ENCODE peak calls at places on chromosomes 16 and 17, in ten cellular contexts. P is upper lobe of left lung, C is HepG2, D is esophagus muscularis mucosa, W is stomach, U is HCT116, V is GM12878, K is endothelial cell of umbilical vein, E is spleen, L is vagina. S is an unnamed sample.
A peak's percentile ranks its signal among the peaks of the same experiment; 100 is the strongest.

GRCh38 chr17:68134046-68134637 is 98.6 kb downstream of the KPNA2 start:
- DNase-seq in P (no peak), C (no peak), D (no peak), W (no peak), U (no peak), V (no peak), K (no peak), E (no peak), L (no peak), S (no peak)

GRCh38 chr17:49748223-49748622 is 15.7 kb downstream of the FAM117A start:
- DNase-seq in P (no peak), C (no peak), D (no peak), W (no peak), U (no peak), V (no peak), K (no peak), E (no peak), L (no peak), S (no peak)

GRCh38 chr16:75345711-75346110 is 87.6 kb downstream of the CFDP1 start:
- DNase-seq in P (no peak), C (no peak), D (no peak), W (no peak), U (no peak), V (no peak), K (no peak), E (no peak), L (no peak), S (no peak)

GRCh38 chr17:58525239-58525638 is 10.8 kb upstream of the MTMR4 start:
- DNase-seq in P (peak; percentile 47), C (no peak), D (no peak), W (no peak), U (no peak), V (no peak), K (peak; percentile 82), E (no peak), L (no peak), S (peak; percentile 33)

GRCh38 chr17:3594056-3594810 is 15.0 kb downstream of the TRPV1 start:
- DNase-seq in P (no peak), C (no peak), D (no peak), W (no peak), U (no peak), V (no peak), K (peak; percentile 46), E (no peak), L (no peak), S (no peak)

GRCh38 chr16:56950881-56951771 is 10.6 kb upstream of the CETP start:
- DNase-seq in P (peak; percentile 59), C (peak; percentile 61), D (no peak), W (peak; percentile 70), U (no peak), V (no peak), K (peak; percentile 59), E (peak; percentile 85), L (no peak), S (peak; percentile 59)

GRCh38 chr17:40548982-40549680 is 16.1 kb downstream of the CCR7 start:
- DNase-seq in P (peak; percentile 85), C (peak; percentile 96), D (peak; percentile 95), W (peak; percentile 50), U (no peak), V (no peak), K (peak; percentile 87), E (peak; percentile 73), L (no peak), S (peak; percentile 40)

GRCh38 chr17:82239401-82239925 is 10.6 kb downstream of the SLC16A3 start:
- DNase-seq in P (no peak), C (no peak), D (no peak), W (no peak), U (no peak), V (no peak), K (no peak), E (no peak), L (no peak), S (no peak)

GRCh38 chr16:55275869-55276268 is 48.1 kb upstream of the IRX6 start:
- DNase-seq in P (no peak), C (no peak), D (peak; percentile 83), W (no peak), U (no peak), V (no peak), K (no peak), E (no peak), L (no peak), S (no peak)

GRCh38 chr16:55274391-55274790 is 49.6 kb upstream of the IRX6 start:
- DNase-seq in P (no peak), C (no peak), D (peak; percentile 70), W (no peak), U (no peak), V (no peak), K (no peak), E (no peak), L (no peak), S (no peak)

GRCh38 chr16:55279598-55279997 is 44.4 kb upstream of the IRX6 start:
- DNase-seq in P (no peak), C (no peak), D (no peak), W (no peak), U (no peak), V (no peak), K (no peak), E (no peak), L (peak; percentile 37), S (no peak)

GRCh38 chr16:55280622-55281021 is 43.4 kb upstream of the IRX6 start:
- DNase-seq in P (no peak), C (no peak), D (no peak), W (no peak), U (no peak), V (no peak), K (no peak), E (no peak), L (peak; percentile 37), S (no peak)

DNA sequence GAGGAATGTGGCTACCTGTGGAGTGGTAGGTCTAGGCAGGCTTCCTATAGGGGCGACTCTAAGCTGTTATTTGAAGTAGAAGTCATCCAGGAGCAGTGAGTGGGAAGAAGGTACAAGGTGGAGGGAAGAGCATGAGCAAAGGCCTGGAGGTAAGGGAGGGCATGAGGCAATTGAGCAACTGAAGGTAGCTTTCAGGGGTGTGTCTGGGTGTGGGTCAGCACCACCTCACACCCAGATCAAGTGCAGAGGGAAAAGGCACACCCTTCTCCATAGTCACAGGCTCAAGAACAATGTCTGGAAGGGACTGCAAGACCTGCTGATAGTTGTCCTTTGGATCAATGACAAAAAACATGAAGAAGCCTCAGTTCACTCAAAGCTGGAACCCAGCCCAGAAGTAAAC is 46.5 kb upstream of the IRX6 start:
- DNase-seq in P (no peak), C (no peak), D (no peak), W (no peak), U (no peak), V (no peak), K (no peak), E (no peak), L (peak; percentile 52), S (no peak)
- TF ChIP-seq POLR2AphosphoS5 in P (no peak), C (no peak), D (no peak), W (no peak), U (no peak), V (no peak), K (no peak), E (no peak), L (no peak), S (no peak)

DNA sequence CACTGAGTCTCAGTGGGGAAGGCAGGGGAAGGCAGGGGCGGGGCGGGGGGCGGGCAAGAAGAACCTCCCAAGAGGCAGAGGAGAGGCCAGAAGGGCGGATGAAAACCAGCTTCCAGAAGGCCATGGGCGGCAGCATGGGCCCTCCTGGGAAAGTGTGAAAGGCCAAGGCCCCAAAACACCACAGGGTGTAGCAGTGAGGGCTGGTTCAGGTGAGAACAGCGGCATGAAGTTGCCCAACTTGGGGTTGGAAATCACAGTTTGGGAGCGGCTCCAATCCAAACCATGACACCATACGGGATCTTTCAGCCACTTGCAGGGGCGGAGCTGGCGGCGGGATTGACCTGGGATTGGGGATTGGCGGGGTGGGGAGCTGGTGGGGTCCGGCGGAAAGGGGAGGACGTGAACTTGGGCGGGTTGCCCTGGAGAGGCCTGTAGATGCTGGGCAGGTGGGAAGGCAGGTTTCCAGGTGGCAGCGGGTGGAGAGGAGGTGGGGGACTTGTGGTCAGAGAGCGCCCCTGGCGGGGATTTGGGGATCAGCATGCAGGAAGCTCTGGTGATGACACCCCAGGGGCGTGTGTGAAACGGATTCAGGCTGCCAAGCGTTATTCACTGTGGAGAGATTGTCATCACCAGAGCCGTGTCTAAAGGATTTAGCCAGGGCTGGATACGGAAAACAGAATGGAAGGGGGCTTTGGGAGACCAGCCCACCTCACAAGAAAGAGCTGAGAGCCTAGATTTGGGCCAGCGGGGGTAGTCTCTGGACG is 80.9 kb downstream of the ARHGAP23 start:
- DNase-seq in P (peak; percentile 48), C (peak; percentile 84), D (peak; percentile 96), W (peak; percentile 79), U (peak; percentile 65), V (no peak), K (peak; percentile 76), E (peak; percentile 87), L (no peak), S (peak; percentile 75)
- H3K4me3 ChIP-seq in P (peak overlapping the region; percentile 17), C (peak overlapping the region; percentile 0), D (peak overlapping the region; percentile 40), W (peak overlapping the region; percentile 20), U (no peak overlapping the region), V (no peak overlapping the region), K (peak overlapping the region; percentile 12), E (peak overlapping the region; percentile 3), L (peak overlapping the region; percentile 30), S (peak overlapping the region; percentile 39)

GRCh38 chr16:27244363-27244755 is 24.2 kb downstream of the NSMCE1 start:
- DNase-seq in P (peak; percentile 17), C (no peak), D (no peak), W (no peak), U (no peak), V (no peak), K (no peak), E (no peak), L (no peak), S (no peak)

GRCh38 chr16:27243725-27244362 is 24.7 kb downstream of the NSMCE1 start:
- DNase-seq in P (peak; percentile 16), C (no peak), D (no peak), W (no peak), U (no peak), V (no peak), K (no peak), E (no peak), L (peak; percentile 77), S (no peak)

GRCh38 chr16:27246439-27246838 is 22.1 kb downstream of the NSMCE1 start:
- DNase-seq in P (peak; percentile 12), C (no peak), D (peak; percentile 53), W (no peak), U (no peak), V (no peak), K (no peak), E (no peak), L (no peak), S (no peak)

GRCh38 chr16:27248036-27248435 is 20.5 kb downstream of the NSMCE1 start:
- DNase-seq in P (no peak), C (no peak), D (no peak), W (no peak), U (no peak), V (no peak), K (peak; percentile 40), E (no peak), L (no peak), S (no peak)

GRCh38 chr16:27245276-27246231 is 23.0 kb downstream of the NSMCE1 start:
- DNase-seq in P (peak; percentile 36), C (no peak), D (no peak), W (no peak), U (no peak), V (no peak), K (no peak), E (no peak), L (peak; percentile 64), S (no peak)
- TF ChIP-seq POLR2A in P (no peak), C (no peak), D (no peak), W (no peak), U (no peak), V (no peak), K (no peak), E (no peak), L (no peak), S (no peak)

GRCh38 chr17:31744541-31744951 is 114.5 kb downstream of the COPRS start:
- DNase-seq in P (no peak), C (no peak), D (no peak), W (no peak), U (no peak), V (no peak), K (no peak), E (no peak), L (no peak), S (no peak)
- TF ChIP-seq POLR2AphosphoS5 in P (no peak), C (no peak), D (no peak), W (no peak), U (no peak), V (no peak), K (no peak), E (no peak), L (no peak), S (no peak)